ENCODE peak calls at places on chromosomes 6 and 20, in five cellular contexts. One of them, this sample, is unnamed.

GRCh38 chr6:73604461-73604860 is 49.3 kb downstream of the SLC17A5 start:
- DNase-seq in gastrocnemius medialis: no peak
- DNase-seq in CD8-positive, alpha-beta T cell: no peak
- DNase-seq in psoas muscle: no peak
- DNase-seq in body of pancreas: no peak
- DNase-seq in this sample: no peak

GRCh38 chr6:160141001-160141726 is 19.5 kb downstream of the SLC22A1 start:
- DNase-seq in gastrocnemius medialis: no peak
- DNase-seq in CD8-positive, alpha-beta T cell: no peak
- DNase-seq in psoas muscle: no peak
- DNase-seq in body of pancreas: no peak
- DNase-seq in this sample: no peak

GRCh38 chr6:34514593-34515472 is 41.3 kb downstream of the SPDEF start:
- DNase-seq in gastrocnemius medialis: no peak
- DNase-seq in CD8-positive, alpha-beta T cell: no peak
- DNase-seq in psoas muscle: peak; percentile 50
- DNase-seq in body of pancreas: no peak
- DNase-seq in this sample: peak; percentile 64

GRCh38 chr6:168596316-168596715 is 155.3 kb downstream of the SMOC2 start:
- DNase-seq in gastrocnemius medialis: no peak
- DNase-seq in CD8-positive, alpha-beta T cell: no peak
- DNase-seq in psoas muscle: no peak
- DNase-seq in body of pancreas: no peak
- DNase-seq in this sample: no peak

GRCh38 chr20:17875106-17875980 is 93.3 kb downstream of the SNX5 start:
- DNase-seq in gastrocnemius medialis: peak; percentile 52
- DNase-seq in CD8-positive, alpha-beta T cell: no peak
- DNase-seq in psoas muscle: peak; percentile 80
- DNase-seq in body of pancreas: peak; percentile 97
- DNase-seq in this sample: peak; percentile 40

GRCh38 chr20:62502496-62503095 is 26.8 kb upstream of the GATA5 start:
- DNase-seq in gastrocnemius medialis: no peak
- DNase-seq in CD8-positive, alpha-beta T cell: no peak
- DNase-seq in psoas muscle: no peak
- DNase-seq in body of pancreas: no peak
- DNase-seq in this sample: no peak

GRCh38 chr20:1184638-1185315 is at the start of gene TMEM74B:
- DNase-seq in gastrocnemius medialis: no peak
- DNase-seq in CD8-positive, alpha-beta T cell: no peak
- DNase-seq in psoas muscle: no peak
- DNase-seq in body of pancreas: no peak
- DNase-seq in this sample: no peak

GRCh38 chr6:137005073-137005472 is 39.7 kb downstream of the IL20RA start:
- DNase-seq in gastrocnemius medialis: no peak
- DNase-seq in CD8-positive, alpha-beta T cell: no peak
- DNase-seq in psoas muscle: no peak
- DNase-seq in body of pancreas: no peak
- DNase-seq in this sample: no peak

GRCh38 chr20:52577696-52578095 is 386.1 kb upstream of the ZFP64 start:
- DNase-seq in gastrocnemius medialis: no peak
- DNase-seq in CD8-positive, alpha-beta T cell: no peak
- DNase-seq in psoas muscle: no peak
- DNase-seq in body of pancreas: no peak
- DNase-seq in this sample: no peak

GRCh38 chr6:36984581-36985383 is 1.2 kb downstream of the MTCH1 start:
- DNase-seq in gastrocnemius medialis: no peak
- DNase-seq in CD8-positive, alpha-beta T cell: peak; percentile 17
- DNase-seq in psoas muscle: peak; percentile 69
- DNase-seq in body of pancreas: peak; percentile 39
- DNase-seq in this sample: peak; percentile 51

GRCh38 chr6:161327360-161327953 is 53.6 kb upstream of the AGPAT4 start:
- DNase-seq in gastrocnemius medialis: no peak
- DNase-seq in CD8-positive, alpha-beta T cell: no peak
- DNase-seq in psoas muscle: no peak
- DNase-seq in body of pancreas: no peak
- DNase-seq in this sample: no peak

GRCh38 chr6:84768442-84769174 is 4.2 kb upstream of the TBX18 start:
- DNase-seq in gastrocnemius medialis: no peak
- DNase-seq in CD8-positive, alpha-beta T cell: no peak
- DNase-seq in psoas muscle: peak; percentile 44
- DNase-seq in body of pancreas: no peak
- DNase-seq in this sample: no peak

GRCh38 chr6:79250559-79250958 is 16.1 kb upstream of the HMGN3 start:
- DNase-seq in gastrocnemius medialis: no peak
- DNase-seq in CD8-positive, alpha-beta T cell: no peak
- DNase-seq in psoas muscle: no peak
- DNase-seq in body of pancreas: no peak
- DNase-seq in this sample: no peak

GRCh38 chr20:31788578-31788977 is 30.6 kb upstream of the MYLK2 start:
- DNase-seq in gastrocnemius medialis: peak; percentile 62
- DNase-seq in CD8-positive, alpha-beta T cell: no peak
- DNase-seq in psoas muscle: peak; percentile 74
- DNase-seq in body of pancreas: no peak
- DNase-seq in this sample: no peak

GRCh38 chr6:143726015-143726647 is 48.4 kb downstream of the PHACTR2 start:
- DNase-seq in gastrocnemius medialis: no peak
- DNase-seq in CD8-positive, alpha-beta T cell: no peak
- DNase-seq in psoas muscle: no peak
- DNase-seq in body of pancreas: no peak
- DNase-seq in this sample: no peak

GRCh38 chr20:48769111-48769879 is 58.5 kb downstream of the PREX1 start:
- DNase-seq in gastrocnemius medialis: no peak
- DNase-seq in CD8-positive, alpha-beta T cell: peak; percentile 55
- DNase-seq in psoas muscle: no peak
- DNase-seq in body of pancreas: no peak
- DNase-seq in this sample: no peak

GRCh38 chr6:41740366-41741162 is 5.2 kb upstream of the TFEB start:
- DNase-seq in gastrocnemius medialis: no peak
- DNase-seq in CD8-positive, alpha-beta T cell: no peak
- DNase-seq in psoas muscle: peak; percentile 50
- DNase-seq in body of pancreas: no peak
- DNase-seq in this sample: no peak

GRCh38 chr20:43583982-43584432 is 6.7 kb upstream of the IFT52 start:
- DNase-seq in gastrocnemius medialis: peak; percentile 36
- DNase-seq in CD8-positive, alpha-beta T cell: no peak
- DNase-seq in psoas muscle: no peak
- DNase-seq in body of pancreas: peak; percentile 90
- DNase-seq in this sample: peak; percentile 41

GRCh38 chr6:31651602-31652191 is 764 bp downstream of the BAG6 start:
- DNase-seq in gastrocnemius medialis: peak; percentile 85
- DNase-seq in CD8-positive, alpha-beta T cell: no peak
- DNase-seq in psoas muscle: peak; percentile 88
- DNase-seq in body of pancreas: no peak
- DNase-seq in this sample: no peak

GRCh38 chr20:58214310-58214709 is 14.1 kb downstream of the ANKRD60 start:
- DNase-seq in gastrocnemius medialis: no peak
- DNase-seq in CD8-positive, alpha-beta T cell: no peak
- DNase-seq in psoas muscle: no peak
- DNase-seq in body of pancreas: no peak
- DNase-seq in this sample: no peak

GRCh38 chr20:58212636-58213035 is 15.8 kb downstream of the ANKRD60 start:
- DNase-seq in gastrocnemius medialis: no peak
- DNase-seq in CD8-positive, alpha-beta T cell: no peak
- DNase-seq in psoas muscle: no peak
- DNase-seq in body of pancreas: no peak
- DNase-seq in this sample: peak; percentile 37

GRCh38 chr20:58213716-58214115 is 14.7 kb downstream of the ANKRD60 start:
- DNase-seq in gastrocnemius medialis: no peak
- DNase-seq in CD8-positive, alpha-beta T cell: no peak
- DNase-seq in psoas muscle: no peak
- DNase-seq in body of pancreas: no peak
- DNase-seq in this sample: no peak

GRCh38 chr20:58215116-58215515 is 13.3 kb downstream of the ANKRD60 start:
- DNase-seq in gastrocnemius medialis: no peak
- DNase-seq in CD8-positive, alpha-beta T cell: no peak
- DNase-seq in psoas muscle: no peak
- DNase-seq in body of pancreas: no peak
- DNase-seq in this sample: no peak

GRCh38 chr20:58213112-58213511 is 15.3 kb downstream of the ANKRD60 start:
- DNase-seq in gastrocnemius medialis: no peak
- DNase-seq in CD8-positive, alpha-beta T cell: no peak
- DNase-seq in psoas muscle: no peak
- DNase-seq in body of pancreas: no peak
- DNase-seq in this sample: peak; percentile 57
- TF ChIP-seq CTCF in gastrocnemius medialis: no peak
- TF ChIP-seq CTCF in CD8-positive, alpha-beta T cell: no peak
- TF ChIP-seq CTCF in psoas muscle: no peak
- TF ChIP-seq CTCF in body of pancreas: no peak
- TF ChIP-seq CTCF in this sample: peak; percentile 60

DNA sequence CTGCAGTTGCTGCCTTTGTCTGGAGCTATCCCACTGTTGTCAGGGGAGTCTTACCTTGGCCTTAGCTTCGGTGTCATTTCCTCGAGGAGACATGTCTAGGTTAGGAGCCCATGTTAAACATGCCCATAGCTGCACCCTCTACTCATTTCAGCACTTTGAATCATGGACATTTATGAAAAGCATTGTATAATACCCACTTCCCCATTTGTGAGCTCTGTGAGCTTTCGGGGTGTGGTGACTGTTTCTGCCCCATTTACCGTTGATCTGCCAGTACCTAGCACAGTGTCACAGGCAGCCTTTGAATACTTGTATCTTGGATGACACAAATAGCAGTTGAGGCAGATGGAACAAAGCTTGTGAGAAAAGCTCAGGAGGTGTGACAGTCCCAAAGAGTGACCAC is 41.8 kb downstream of the JARID2 start:
- DNase-seq in gastrocnemius medialis: no peak
- DNase-seq in CD8-positive, alpha-beta T cell: no peak
- DNase-seq in psoas muscle: no peak
- DNase-seq in body of pancreas: no peak
- DNase-seq in this sample: no peak
- H3K4me3 ChIP-seq in gastrocnemius medialis: no peak overlapping the region
- H3K4me3 ChIP-seq in CD8-positive, alpha-beta T cell: no peak overlapping the region
- H3K4me3 ChIP-seq in psoas muscle: no peak overlapping the region
- H3K4me3 ChIP-seq in body of pancreas: no peak overlapping the region
- H3K4me3 ChIP-seq in this sample: no peak overlapping the region

GRCh38 chr6:151084275-151084674 is 155.5 kb upstream of the AKAP12 start:
- DNase-seq in gastrocnemius medialis: no peak
- DNase-seq in CD8-positive, alpha-beta T cell: no peak
- DNase-seq in psoas muscle: no peak
- DNase-seq in body of pancreas: no peak
- DNase-seq in this sample: no peak

GRCh38 chr6:151078655-151079054 is 161.1 kb upstream of the AKAP12 start:
- DNase-seq in gastrocnemius medialis: no peak
- DNase-seq in CD8-positive, alpha-beta T cell: no peak
- DNase-seq in psoas muscle: no peak
- DNase-seq in body of pancreas: no peak
- DNase-seq in this sample: no peak

GRCh38 chr6:151082079-151082478 is 157.7 kb upstream of the AKAP12 start:
- DNase-seq in gastrocnemius medialis: no peak
- DNase-seq in CD8-positive, alpha-beta T cell: no peak
- DNase-seq in psoas muscle: no peak
- DNase-seq in body of pancreas: no peak
- DNase-seq in this sample: no peak

GRCh38 chr6:151075943-151076555 is 163.7 kb upstream of the AKAP12 start:
- DNase-seq in gastrocnemius medialis: no peak
- DNase-seq in CD8-positive, alpha-beta T cell: no peak
- DNase-seq in psoas muscle: no peak
- DNase-seq in body of pancreas: no peak
- DNase-seq in this sample: no peak

DNA sequence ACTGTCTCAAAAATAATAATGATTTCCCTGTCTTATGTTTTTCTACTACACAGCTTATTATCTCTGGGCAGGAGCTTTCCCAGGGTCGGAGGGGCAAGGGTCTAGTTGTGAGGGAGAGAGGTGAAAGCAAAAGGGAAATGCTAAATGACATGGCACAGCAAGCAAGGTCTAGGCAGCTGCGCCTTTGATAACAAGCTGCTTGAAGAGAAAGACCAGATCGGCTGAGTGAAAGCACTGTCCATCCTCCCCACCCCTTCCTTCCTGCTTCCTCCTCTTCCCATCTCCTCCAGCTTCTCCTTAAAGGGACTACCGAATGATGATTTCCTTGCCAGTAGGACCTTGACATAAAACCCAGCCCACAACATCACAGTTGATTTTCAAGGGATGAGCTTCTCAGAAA is 158.1 kb upstream of the AKAP12 start:
- DNase-seq in gastrocnemius medialis: no peak
- DNase-seq in CD8-positive, alpha-beta T cell: no peak
- DNase-seq in psoas muscle: no peak
- DNase-seq in body of pancreas: no peak
- DNase-seq in this sample: no peak
- TF ChIP-seq CTCF in gastrocnemius medialis: no peak
- TF ChIP-seq CTCF in CD8-positive, alpha-beta T cell: no peak
- TF ChIP-seq CTCF in psoas muscle: no peak
- TF ChIP-seq CTCF in body of pancreas: no peak
- TF ChIP-seq CTCF in this sample: no peak

GRCh38 chr20:36093025-36093803 is 61.3 kb upstream of the EPB41L1 start:
- DNase-seq in gastrocnemius medialis: no peak
- DNase-seq in CD8-positive, alpha-beta T cell: no peak
- DNase-seq in psoas muscle: peak; percentile 72
- DNase-seq in body of pancreas: peak; percentile 65
- DNase-seq in this sample: peak; percentile 28
- H3K4me3 ChIP-seq in gastrocnemius medialis: peak overlapping the region; percentile 57
- H3K4me3 ChIP-seq in CD8-positive, alpha-beta T cell: peak overlapping the region; percentile 69
- H3K4me3 ChIP-seq in psoas muscle: peak overlapping the region; percentile 73
- H3K4me3 ChIP-seq in body of pancreas: peak overlapping the region; percentile 37
- H3K4me3 ChIP-seq in this sample: peak overlapping the region; percentile 62

This sample was measured in BE2C.